ENCODE peak calls at places on chromosomes 13 and 19, in eight cellular contexts. A is A172, T is fibroblast of gingiva, E is cardiac muscle cell, I is AG04450, S is memory B cell, D is progenitor cell of endocrine pancreas, O is non-pigmented ciliary epithelial cell. G is an unnamed sample.

GRCh38 chr19:13441810-13442512 is 64.3 kb downstream of the CACNA1A start:
- DNase-seq in I (peak; percentile 11), S (peak; percentile 7), T (peak; percentile 9), D (peak; percentile 70), E (peak; percentile 67), A (peak; percentile 62), O (no peak), G (peak; percentile 65)

GRCh38 chr19:17938092-17938845 is 5.5 kb downstream of the CCDC124 start:
- DNase-seq in E (peak; percentile 83), D (peak; percentile 75), T (peak; percentile 66), S (peak; percentile 84), I (peak; percentile 65), O (peak; percentile 56), A (peak; percentile 90), G (peak; percentile 85)

GRCh38 chr13:105874808-105875207 is 660.7 kb downstream of the EFNB2 start:
- DNase-seq in O (no peak), I (no peak), T (no peak), A (no peak), D (no peak), S (no peak), E (no peak), G (no peak)

GRCh38 chr13:48818495-48818961 is 157.2 kb upstream of the FNDC3A start:
- DNase-seq in O (peak; percentile 88), S (no peak), I (peak; percentile 90), E (peak; percentile 85), A (peak; percentile 92), D (no peak), T (peak; percentile 95), G (no peak)

GRCh38 chr13:40496035-40496810 is 170.2 kb downstream of the FOXO1 start:
- DNase-seq in O (no peak), I (no peak), T (no peak), S (no peak), D (no peak), E (no peak), A (no peak), G (no peak)

GRCh38 chr13:102399791-102400618 is 1.8 kb downstream of the FGF14 start:
- DNase-seq in O (no peak), D (no peak), A (no peak), T (no peak), I (no peak), S (no peak), E (no peak), G (peak; percentile 75)

GRCh38 chr13:30142502-30143211 is 164.7 kb downstream of the KATNAL1 start:
- DNase-seq in D (no peak), S (no peak), T (peak; percentile 93), O (peak; percentile 86), I (peak; percentile 97), E (peak; percentile 94), A (peak; percentile 98), G (peak; percentile 48)

GRCh38 chr19:29675650-29676186 is 10.5 kb downstream of the PLEKHF1 start:
- DNase-seq in D (no peak), A (no peak), S (no peak), E (no peak), T (no peak), O (no peak), I (no peak), G (no peak)

GRCh38 chr19:12350185-12350889 is 15.1 kb downstream of the ZNF442 start:
- DNase-seq in D (no peak), O (no peak), I (no peak), E (no peak), A (no peak), S (no peak), T (no peak), G (no peak)

GRCh38 chr13:49098771-49099512 is 121.2 kb upstream of the MLNR start:
- DNase-seq in O (no peak), S (no peak), D (no peak), I (no peak), T (peak; percentile 29), A (peak; percentile 36), E (peak; percentile 41), G (no peak)

GRCh38 chr19:35712529-35712909 is 5.3 kb upstream of the KMT2B start:
- DNase-seq in T (no peak), S (no peak), D (no peak), I (no peak), A (no peak), E (no peak), O (no peak), G (no peak)

GRCh38 chr13:113840541-113841354 is 23.1 kb downstream of the GAS6 start:
- DNase-seq in I (no peak), A (no peak), O (no peak), S (no peak), E (no peak), T (no peak), D (no peak), G (no peak)

GRCh38 chr13:48068036-48068435 is 26.9 kb downstream of the MED4 start:
- DNase-seq in I (no peak), T (no peak), O (no peak), S (no peak), A (no peak), E (no peak), D (no peak), G (no peak)

GRCh38 chr13:77016241-77016812 is 10.6 kb downstream of the FBXL3 start:
- DNase-seq in D (no peak), E (peak; percentile 13), I (no peak), O (no peak), A (no peak), T (no peak), S (no peak), G (no peak)

GRCh38 chr13:28059214-28059613 is 41.2 kb downstream of the FLT3 start:
- DNase-seq in E (peak; percentile 33), S (no peak), I (no peak), D (no peak), O (no peak), T (no peak), A (no peak), G (no peak)

GRCh38 chr13:110925023-110925608 is 10.2 kb upstream of the ANKRD10 start:
- DNase-seq in A (no peak), I (no peak), D (no peak), E (peak; percentile 22), S (no peak), O (no peak), T (no peak), G (peak; percentile 36)

GRCh38 chr19:5773276-5773675 is 11.3 kb downstream of the PRR22 start:
- DNase-seq in I (no peak), S (no peak), O (no peak), T (no peak), D (no peak), E (no peak), A (no peak), G (no peak)

GRCh38 chr19:46192990-46193650 is 36.4 kb upstream of the IGFL1 start:
- DNase-seq in D (no peak), I (no peak), S (no peak), T (peak; percentile 62), A (peak; percentile 62), O (no peak), E (peak; percentile 58), G (no peak)

GRCh38 chr13:41178040-41178439 is 16.3 kb downstream of the KBTBD7 start:
- DNase-seq in E (peak; percentile 76), S (no peak), D (no peak), O (peak; percentile 6), A (no peak), I (no peak), T (peak; percentile 48), G (no peak)

GRCh38 chr13:93226623-93227279 is at the start of gene GPC6:
- DNase-seq in I (peak; percentile 88), S (no peak), D (peak; percentile 25), A (peak; percentile 86), T (peak; percentile 93), E (peak; percentile 97), O (peak; percentile 88), G (no peak)

GRCh38 chr19:58554494-58555368 is at the start of gene CHMP2A:
- DNase-seq in E (peak; percentile 98), O (peak; percentile 72), I (peak; percentile 90), T (peak; percentile 98), S (peak; percentile 97), D (peak; percentile 96), A (peak; percentile 66), G (peak; percentile 95)

GRCh38 chr13:28392428-28392827 is 102.5 kb downstream of the FLT1 start:
- DNase-seq in O (no peak), T (no peak), A (peak; percentile 4), D (no peak), S (no peak), I (no peak), E (peak; percentile 49), G (no peak)